ENCODE peak calls at places on chromosomes 4 and X, in eight cellular contexts. Z is stimulated activated CD8-positive, alpha-beta memory T cell treated with anti-CD3 and anti-CD28 coated beads, Interleukin-4, amount 100 ng/mL, for 24 hours; J is cardiac muscle cell; N is A549; X is GM10248; T is caudate nucleus; M is fibroblast of pulmonary artery; R is CD8-positive, alpha-beta T cell. D is an unnamed sample.
A peak's percentile ranks its signal among the peaks of the same experiment; 100 is the strongest.

GRCh38 chr4:153428816-153429592 is 37.2 kb upstream of the TMEM131L start:
- DNase-seq in Z (no peak), J (peak; percentile 18), N (no peak), X (no peak), T (no peak), M (no peak), R (no peak), D (no peak)

GRCh38 chr4:139740531-139741041 is 75.0 kb downstream of the MGST2 start:
- DNase-seq in Z (no peak), J (peak; percentile 97), N (peak; percentile 6), X (no peak), T (peak; percentile 39), M (peak; percentile 97), R (no peak), D (peak; percentile 94)

GRCh38 chrX:38987135-38987780 is 186.0 kb downstream of the MID1IP1 start:
- DNase-seq in Z (no peak), J (no peak), N (no peak), X (no peak), T (no peak), M (no peak), R (no peak), D (no peak)

GRCh38 chr4:8699063-8699385 is 106.5 kb downstream of the CPZ start:
- DNase-seq in Z (no peak), J (no peak), N (no peak), X (no peak), T (no peak), M (no peak), R (no peak), D (no peak)

GRCh38 chr4:24913099-24913445 is 230 bp upstream of the CCDC149 start:
- DNase-seq in Z (no peak), J (no peak), N (no peak), X (no peak), T (no peak), M (peak; percentile 23), R (no peak), D (peak; percentile 12)

GRCh38 chr4:106264331-106264728 is 51.7 kb downstream of the TBCK start:
- DNase-seq in Z (no peak), J (peak; percentile 14), N (no peak), X (no peak), T (no peak), M (no peak), R (no peak), D (no peak)

GRCh38 chr4:120902925-120903324 is 19.6 kb downstream of the PRDM5 start:
- DNase-seq in Z (no peak), J (peak; percentile 8), N (no peak), X (no peak), T (no peak), M (no peak), R (no peak), D (no peak)

GRCh38 chr4:37835031-37835430 is 8.5 kb downstream of the PGM2 start:
- DNase-seq in Z (no peak), J (no peak), N (no peak), X (no peak), T (no peak), M (no peak), R (no peak), D (no peak)

GRCh38 chr4:1246111-1246881 is 2.6 kb downstream of the CTBP1 start:
- DNase-seq in Z (no peak), J (no peak), N (no peak), X (no peak), T (no peak), M (no peak), R (no peak), D (no peak)

GRCh38 chrX:153539171-153539978 is 21.9 kb downstream of the ATP2B3 start:
- DNase-seq in Z (peak; percentile 36), J (peak; percentile 67), N (peak; percentile 50), X (peak; percentile 77), T (peak; percentile 55), M (peak; percentile 67), R (peak; percentile 34), D (peak; percentile 64)

GRCh38 chr4:84159767-84160166 is 339.3 kb downstream of the NKX6-1 start:
- DNase-seq in Z (no peak), J (no peak), N (no peak), X (no peak), T (no peak), M (no peak), R (no peak), D (no peak)

GRCh38 chr4:76997454-76997853 is 47.9 kb downstream of the SEPTIN11 start:
- DNase-seq in Z (no peak), J (no peak), N (no peak), X (no peak), T (no peak), M (no peak), R (no peak), D (no peak)

GRCh38 chr4:185004562-185005208 is 13.6 kb upstream of the HELT start:
- DNase-seq in Z (no peak), J (no peak), N (no peak), X (no peak), T (peak; percentile 53), M (no peak), R (no peak), D (no peak)

GRCh38 chrX:77788050-77788449 is 2.0 kb upstream of the ATRX start:
- DNase-seq in Z (no peak), J (no peak), N (peak; percentile 66), X (no peak), T (no peak), M (no peak), R (no peak), D (peak; percentile 51)

GRCh38 chrX:130523460-130524394 is 121.9 kb downstream of the RBMX2 start:
- DNase-seq in Z (no peak), J (peak; percentile 12), N (no peak), X (no peak), T (peak; percentile 25), M (peak; percentile 2), R (no peak), D (peak; percentile 1)

GRCh38 chrX:105706041-105706440 is 116.3 kb upstream of the NRK start:
- DNase-seq in Z (no peak), J (peak; percentile 67), N (no peak), X (no peak), T (no peak), M (peak; percentile 56), R (no peak), D (peak; percentile 67)

GRCh38 chr4:121728066-121728465 is 31.3 kb upstream of the ANXA5 start:
- DNase-seq in Z (no peak), J (peak; percentile 74), N (peak; percentile 17), X (no peak), T (no peak), M (peak; percentile 76), R (no peak), D (peak; percentile 95)

GRCh38 chr4:41692717-41693345 is 55.7 kb downstream of the PHOX2B start:
- DNase-seq in Z (peak; percentile 1), J (peak; percentile 70), N (peak; percentile 28), X (peak; percentile 27), T (peak; percentile 54), M (peak; percentile 70), R (no peak), D (peak; percentile 67)

GRCh38 chrX:70289168-70289792 is 447 bp downstream of the PDZD11 start:
- DNase-seq in Z (no peak), J (no peak), N (no peak), X (no peak), T (no peak), M (no peak), R (no peak), D (peak; percentile 25)

GRCh38 chr4:158496030-158496741 is 25.5 kb upstream of the RXFP1 start:
- DNase-seq in Z (no peak), J (peak; percentile 20), N (peak; percentile 1), X (peak; percentile 38), T (peak; percentile 2), M (peak; percentile 28), R (no peak), D (peak; percentile 40)

GRCh38 chrX:23493941-23494374 is 159.3 kb downstream of the PTCHD1 start:
- DNase-seq in Z (no peak), J (peak; percentile 27), N (no peak), X (no peak), T (no peak), M (peak; percentile 11), R (no peak), D (no peak)

D was measured in cardiac fibroblast.